ENCODE peak calls at places on chromosomes 3 and 15, in six cellular contexts. R is dorsolateral prefrontal cortex; Q is fibroblast of pulmonary artery; D is NCI-H460; C is activated T-helper 1 cell treated with anti-CD3 and anti-CD28 coated beads, Interleukin-12 subunit alpha, Interleukin-12 subunit beta, Interleukin-2, Interleukin-4 antibody, amounts not matched to agents 30 ng/mL and 10 ng/mL and 1 ng/mL, durations not matched to agents 14 hours and 24 hours and 36 hours; M is AML-193. F is an unnamed sample.

GRCh38 chr3:82474711-82475110 is 713.3 kb upstream of the GBE1 start:
- DNase-seq in R (no peak), Q (no peak), D (peak), C (no peak), M (no peak), F (no peak)

GRCh38 chr3:126184465-126185000 is 4.1 kb upstream of the ALDH1L1 start:
- DNase-seq in R (no peak), Q (no peak), D (no peak), C (no peak), M (no peak), F (no peak)

GRCh38 chr15:56281145-56281544 is 37.5 kb upstream of the RFX7 start:
- DNase-seq in R (no peak), Q (no peak), D (no peak), C (no peak), M (no peak), F (no peak)

GRCh38 chr3:101954946-101955345 is 105.6 kb downstream of the NFKBIZ start:
- DNase-seq in R (no peak), Q (peak), D (no peak), C (no peak), M (no peak), F (no peak)

GRCh38 chr3:99111235-99111634 is 209.7 kb upstream of the DCBLD2 start:
- DNase-seq in R (no peak), Q (no peak), D (no peak), C (no peak), M (no peak), F (no peak)

GRCh38 chr3:53065841-53066480 is 20.1 kb upstream of the SFMBT1 start:
- DNase-seq in R (peak), Q (no peak), D (no peak), C (no peak), M (no peak), F (peak)

GRCh38 chr3:119662604-119663377 is 2.4 kb upstream of the POPDC2 start:
- DNase-seq in R (no peak), Q (peak), D (no peak), C (no peak), M (no peak), F (no peak)

GRCh38 chr15:37771462-37771861 is 163.0 kb upstream of the TMCO5A start:
- DNase-seq in R (no peak), Q (peak), D (no peak), C (no peak), M (no peak), F (no peak)

GRCh38 chr3:141769171-141769894 is 6.1 kb downstream of the GRK7 start:
- DNase-seq in R (no peak), Q (peak), D (no peak), C (no peak), M (no peak), F (no peak)

GRCh38 chr15:68389936-68390790 is 41.8 kb downstream of the ITGA11 start:
- DNase-seq in R (no peak), Q (peak), D (no peak), C (peak), M (peak), F (peak)

GRCh38 chr3:89145995-89146394 is 38.6 kb downstream of the EPHA3 start:
- DNase-seq in R (no peak), Q (peak), D (peak), C (no peak), M (no peak), F (no peak)

GRCh38 chr3:25820372-25820771 is 30.5 kb downstream of the OXSM start:
- DNase-seq in R (no peak), Q (peak), D (no peak), C (no peak), M (no peak), F (no peak)

GRCh38 chr3:182083112-182083511 is 371.4 kb downstream of the SOX2 start:
- DNase-seq in R (no peak), Q (no peak), D (no peak), C (no peak), M (no peak), F (no peak)

GRCh38 chr3:46942481-46943236 is 33.9 kb downstream of the CCDC12 start:
- DNase-seq in R (no peak), Q (no peak), D (no peak), C (no peak), M (no peak), F (no peak)

GRCh38 chr3:195150194-195151118 is 120.5 kb downstream of the XXYLT1 start:
- DNase-seq in R (no peak), Q (peak), D (peak), C (peak), M (no peak), F (peak)

F was measured in aorta.